ENCODE peak calls at places on chromosome 14, in nine cellular contexts. S is T-helper 2 cell; G is naive thymus-derived CD4-positive, alpha-beta T cell; J is effector CD4-positive, alpha-beta T cell; O is posterior cingulate gyrus; T is NCI-H1694; N is activated CD8-positive, alpha-beta memory T cell treated with anti-CD3 and anti-CD28 coated beads, Interleukin-2, amount 50 U/mL, for 48 hours; Y is AML-193; W is endothelial cell. E is an unnamed sample.

GRCh38 chr14:30990766-30991165 is 34.7 kb upstream of the AP4S1 start:
- DNase-seq in S (no peak), G (no peak), J (no peak), O (no peak), T (no peak), N (no peak), Y (no peak), W (no peak), E (no peak)

GRCh38 chr14:49989980-49990379 is 97.1 kb downstream of the ARF6 start:
- DNase-seq in S (no peak), G (no peak), J (no peak), O (no peak), T (no peak), N (peak), Y (no peak), W (no peak), E (no peak)

GRCh38 chr14:104749958-104750529 is 2.9 kb upstream of the SIVA1 start:
- DNase-seq in S (no peak), G (no peak), J (no peak), O (no peak), T (no peak), N (no peak), Y (no peak), W (no peak), E (no peak)

GRCh38 chr14:46399049-46399448 is 252.5 kb downstream of the RPL10L start:
- DNase-seq in S (no peak), G (no peak), J (no peak), O (no peak), T (no peak), N (no peak), Y (no peak), W (no peak), E (no peak)

GRCh38 chr14:79551591-79551990 is 659.7 kb downstream of the DIO2 start:
- DNase-seq in S (no peak), G (no peak), J (no peak), O (no peak), T (no peak), N (no peak), Y (no peak), W (no peak), E (no peak)

GRCh38 chr14:67428501-67429031 is 16.6 kb upstream of the PLEK2 start:
- DNase-seq in S (no peak), G (no peak), J (no peak), O (no peak), T (no peak), N (no peak), Y (no peak), W (no peak), E (no peak)

GRCh38 chr14:69818760-69819191 is 21.7 kb upstream of the SLC10A1 start:
- DNase-seq in S (no peak), G (peak), J (peak), O (no peak), T (peak), N (peak), Y (peak), W (peak), E (peak)

GRCh38 chr14:74932401-74932901 is 9.4 kb upstream of the RPS6KL1 start:
- DNase-seq in S (no peak), G (no peak), J (no peak), O (no peak), T (no peak), N (no peak), Y (no peak), W (no peak), E (no peak)

GRCh38 chr14:67571275-67571990 is 28.6 kb downstream of the PIGH start:
- DNase-seq in S (peak), G (peak), J (peak), O (peak), T (peak), N (peak), Y (peak), W (peak), E (peak)

GRCh38 chr14:58663494-58664111 is 25.8 kb downstream of the DACT1 start:
- DNase-seq in S (no peak), G (no peak), J (no peak), O (no peak), T (peak), N (no peak), Y (no peak), W (no peak), E (peak)

GRCh38 chr14:81127785-81128184 is 93.0 kb downstream of the GTF2A1 start:
- DNase-seq in S (no peak), G (no peak), J (no peak), O (no peak), T (no peak), N (no peak), Y (peak), W (no peak), E (no peak)

GRCh38 chr14:90785474-90785873 is 30.8 kb downstream of the TTC7B start:
- DNase-seq in S (no peak), G (no peak), J (no peak), O (no peak), T (no peak), N (peak), Y (no peak), W (no peak), E (no peak)

GRCh38 chr14:77151918-77152588 is 10.5 kb upstream of the ZDHHC22 start:
- DNase-seq in S (no peak), G (no peak), J (no peak), O (no peak), T (peak), N (no peak), Y (peak), W (no peak), E (no peak)

GRCh38 chr14:52650774-52651173 is 44.6 kb downstream of the ERO1A start:
- DNase-seq in S (no peak), G (no peak), J (no peak), O (no peak), T (no peak), N (no peak), Y (no peak), W (no peak), E (no peak)

GRCh38 chr14:74243051-74243450 is 3.8 kb downstream of the VSX2 start:
- DNase-seq in S (no peak), G (no peak), J (no peak), O (no peak), T (no peak), N (no peak), Y (no peak), W (no peak), E (no peak)

GRCh38 chr14:99647407-99647806 is 2.5 kb downstream of the HHIPL1 start:
- DNase-seq in S (no peak), G (no peak), J (no peak), O (no peak), T (no peak), N (no peak), Y (no peak), W (no peak), E (no peak)

GRCh38 chr14:100677925-100678765 is 48.5 kb upstream of the DLK1 start:
- DNase-seq in S (no peak), G (no peak), J (no peak), O (peak), T (peak), N (no peak), Y (no peak), W (no peak), E (no peak)

GRCh38 chr14:91170504-91171121 is 56.7 kb downstream of the DGLUCY start:
- DNase-seq in S (no peak), G (no peak), J (no peak), O (peak), T (no peak), N (no peak), Y (no peak), W (no peak), E (no peak)

GRCh38 chr14:22481546-22481945 is 107.5 kb downstream of the DAD1 start:
- DNase-seq in S (no peak), G (no peak), J (no peak), O (no peak), T (no peak), N (no peak), Y (no peak), W (no peak), E (no peak)

GRCh38 chr14:54348001-54348611 is 48.7 kb upstream of the CDKN3 start:
- DNase-seq in S (no peak), G (no peak), J (no peak), O (no peak), T (peak), N (no peak), Y (peak), W (peak), E (no peak)

GRCh38 chr14:38521591-38521990 is 265.7 kb upstream of the CLEC14A start:
- DNase-seq in S (no peak), G (no peak), J (no peak), O (no peak), T (no peak), N (no peak), Y (no peak), W (no peak), E (no peak)

GRCh38 chr14:101135796-101136742 is 232.5 kb upstream of the RTL1 start:
- DNase-seq in S (no peak), G (no peak), J (no peak), O (peak), T (no peak), N (no peak), Y (no peak), W (no peak), E (no peak)

GRCh38 chr14:65794674-65795279 is 382.2 kb downstream of the FUT8 start:
- DNase-seq in S (no peak), G (no peak), J (no peak), O (no peak), T (no peak), N (no peak), Y (no peak), W (no peak), E (no peak)

E was measured in NT2/D1.